ENCODE peak calls at places on chromosomes 4 and X, in five cellular contexts. One of them, this sample, is unnamed.
A peak's percentile ranks its signal among the peaks of the same experiment; 100 is the strongest.

GRCh38 chr4:8171941-8172924 is 13.6 kb upstream of the ABLIM2 start:
- DNase-seq in GM23248: no peak
- DNase-seq in A673: no peak
- DNase-seq in fibroblast of lung: no peak
- DNase-seq in endothelial cell of umbilical vein: no peak
- DNase-seq in this sample: no peak

GRCh38 chrX:67654301-67654700 is 110.5 kb downstream of the AR start:
- DNase-seq in fibroblast of lung: no peak
- DNase-seq in A673: no peak
- DNase-seq in endothelial cell of umbilical vein: no peak
- DNase-seq in GM23248: no peak
- DNase-seq in this sample: no peak

GRCh38 chr4:10971800-10972398 is 287.3 kb upstream of the CLNK start:
- DNase-seq in GM23248: no peak
- DNase-seq in A673: no peak
- DNase-seq in fibroblast of lung: no peak
- DNase-seq in endothelial cell of umbilical vein: no peak
- DNase-seq in this sample: no peak

GRCh38 chr4:84146300-84146942 is 352.7 kb downstream of the NKX6-1 start:
- DNase-seq in endothelial cell of umbilical vein: no peak
- DNase-seq in GM23248: no peak
- DNase-seq in fibroblast of lung: no peak
- DNase-seq in A673: no peak
- DNase-seq in this sample: no peak

GRCh38 chr4:14871676-14872430 is 130.4 kb upstream of the CPEB2 start:
- DNase-seq in endothelial cell of umbilical vein: peak; percentile 6
- DNase-seq in fibroblast of lung: no peak
- DNase-seq in GM23248: peak; percentile 16
- DNase-seq in A673: no peak
- DNase-seq in this sample: peak; percentile 10

GRCh38 chrX:103276581-103277002 is at the start of gene TCEAL5:
- DNase-seq in fibroblast of lung: no peak
- DNase-seq in A673: no peak
- DNase-seq in endothelial cell of umbilical vein: no peak
- DNase-seq in GM23248: no peak
- DNase-seq in this sample: no peak

GRCh38 chr4:2461246-2461960 is 7.5 kb upstream of the RNF4 start:
- DNase-seq in endothelial cell of umbilical vein: no peak
- DNase-seq in A673: no peak
- DNase-seq in fibroblast of lung: no peak
- DNase-seq in GM23248: no peak
- DNase-seq in this sample: no peak

GRCh38 chrX:154730271-154730883 is 20.5 kb downstream of the GAB3 start:
- DNase-seq in fibroblast of lung: peak; percentile 81
- DNase-seq in A673: peak; percentile 18
- DNase-seq in endothelial cell of umbilical vein: peak; percentile 82
- DNase-seq in GM23248: peak; percentile 72
- DNase-seq in this sample: no peak

GRCh38 chr4:38077791-38078489 is 117.7 kb downstream of the PTTG2 start:
- DNase-seq in fibroblast of lung: no peak
- DNase-seq in A673: no peak
- DNase-seq in GM23248: no peak
- DNase-seq in endothelial cell of umbilical vein: no peak
- DNase-seq in this sample: no peak

GRCh38 chr4:35151816-35152572 is 1092.3 kb downstream of the ARAP2 start:
- DNase-seq in GM23248: no peak
- DNase-seq in fibroblast of lung: no peak
- DNase-seq in A673: peak; percentile 3
- DNase-seq in endothelial cell of umbilical vein: no peak
- DNase-seq in this sample: no peak

GRCh38 chrX:78652971-78653822 is 5.9 kb downstream of the RTL3 start:
- DNase-seq in endothelial cell of umbilical vein: peak; percentile 77
- DNase-seq in A673: peak; percentile 25
- DNase-seq in fibroblast of lung: peak; percentile 92
- DNase-seq in GM23248: peak; percentile 78
- DNase-seq in this sample: peak; percentile 68

GRCh38 chr4:141912831-141913230 is 276.4 kb downstream of the IL15 start:
- DNase-seq in GM23248: no peak
- DNase-seq in fibroblast of lung: no peak
- DNase-seq in endothelial cell of umbilical vein: peak; percentile 97
- DNase-seq in A673: peak; percentile 18
- DNase-seq in this sample: no peak

GRCh38 chr4:65645185-65645584 is 25.1 kb downstream of the EPHA5 start:
- DNase-seq in A673: no peak
- DNase-seq in fibroblast of lung: peak; percentile 75
- DNase-seq in endothelial cell of umbilical vein: no peak
- DNase-seq in GM23248: no peak
- DNase-seq in this sample: no peak

GRCh38 chr4:27921236-27921635 is 1060.6 kb downstream of the STIM2 start:
- DNase-seq in fibroblast of lung: peak; percentile 1
- DNase-seq in GM23248: peak; percentile 2
- DNase-seq in A673: no peak
- DNase-seq in endothelial cell of umbilical vein: no peak
- DNase-seq in this sample: no peak

GRCh38 chr4:139840773-139841172 is 175.2 kb downstream of the MGST2 start:
- DNase-seq in fibroblast of lung: no peak
- DNase-seq in GM23248: no peak
- DNase-seq in A673: no peak
- DNase-seq in endothelial cell of umbilical vein: no peak
- DNase-seq in this sample: no peak

GRCh38 chr4:139841464-139842195 is 176.0 kb downstream of the MGST2 start:
- DNase-seq in fibroblast of lung: no peak
- DNase-seq in endothelial cell of umbilical vein: no peak
- DNase-seq in A673: no peak
- DNase-seq in GM23248: no peak
- DNase-seq in this sample: no peak

GRCh38 chr4:139838811-139839210 is 173.2 kb downstream of the MGST2 start:
- DNase-seq in endothelial cell of umbilical vein: no peak
- DNase-seq in fibroblast of lung: peak; percentile 27
- DNase-seq in GM23248: no peak
- DNase-seq in A673: no peak
- DNase-seq in this sample: no peak

GRCh38 chr4:139843643-139844042 is 178.0 kb downstream of the MGST2 start:
- DNase-seq in A673: no peak
- DNase-seq in fibroblast of lung: no peak
- DNase-seq in endothelial cell of umbilical vein: no peak
- DNase-seq in GM23248: no peak
- DNase-seq in this sample: no peak

GRCh38 chr4:139839664-139840063 is 174.0 kb downstream of the MGST2 start:
- DNase-seq in A673: no peak
- DNase-seq in endothelial cell of umbilical vein: no peak
- DNase-seq in fibroblast of lung: no peak
- DNase-seq in GM23248: no peak
- DNase-seq in this sample: no peak
- H3K4me1 ChIP-seq in A673: peaks cover 3% of the 10 kb centered on the region
- H3K4me1 ChIP-seq in endothelial cell of umbilical vein: peaks cover 11% of the 10 kb centered on the region
- H3K4me1 ChIP-seq in fibroblast of lung: no peaks in the 10 kb centered on the region
- H3K4me1 ChIP-seq in GM23248: no peaks in the 10 kb centered on the region
- H3K4me1 ChIP-seq in this sample: peaks cover 7% of the 10 kb centered on the region

DNA sequence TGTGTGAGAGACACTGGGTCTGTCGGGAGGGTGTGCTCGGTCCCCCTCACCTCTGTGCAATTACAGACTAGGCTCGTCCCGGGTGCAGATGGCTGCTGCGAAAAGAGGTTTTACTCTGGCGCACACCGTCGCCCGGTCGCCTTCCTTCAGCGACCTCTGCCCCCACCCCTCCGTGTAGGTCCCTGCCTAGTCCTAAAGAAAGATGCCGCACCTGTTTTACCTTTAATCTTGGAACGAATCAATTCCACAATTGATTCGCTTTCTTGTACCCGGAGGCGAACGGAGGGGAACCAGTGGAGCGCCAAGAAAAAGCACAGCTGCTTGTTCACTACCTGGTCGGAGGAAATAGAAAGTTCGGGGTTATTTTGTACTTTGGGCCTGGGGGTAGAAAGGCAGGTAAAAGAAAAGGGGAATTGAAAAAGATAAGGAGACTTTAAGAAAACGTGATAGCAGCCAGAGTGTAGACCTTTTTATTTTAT is 1.2 kb downstream of the NPNT start:
- DNase-seq in A673: no peak
- DNase-seq in fibroblast of lung: no peak
- DNase-seq in GM23248: no peak
- DNase-seq in endothelial cell of umbilical vein: no peak
- DNase-seq in this sample: no peak
- TF ChIP-seq EZH2 in A673: peak; percentile 73
- TF ChIP-seq EZH2 in fibroblast of lung: peak; percentile 58
- TF ChIP-seq EZH2 in GM23248: no peak
- TF ChIP-seq EZH2 in endothelial cell of umbilical vein: peak; percentile 15
- TF ChIP-seq EZH2 in this sample: no peak

GRCh38 chrX:143683486-143683885 is 37.1 kb downstream of the SPANXN2 start:
- DNase-seq in A673: no peak
- DNase-seq in fibroblast of lung: no peak
- DNase-seq in endothelial cell of umbilical vein: no peak
- DNase-seq in GM23248: no peak
- DNase-seq in this sample: no peak
- H3K27ac ChIP-seq in A673: no peak overlapping the region
- H3K27ac ChIP-seq in fibroblast of lung: no peak overlapping the region
- H3K27ac ChIP-seq in endothelial cell of umbilical vein: no peak overlapping the region
- H3K27ac ChIP-seq in GM23248: no peak overlapping the region
- H3K27ac ChIP-seq in this sample: no peak overlapping the region

GRCh38 chr4:169229571-169230028 is 41.2 kb downstream of the SH3RF1 start:
- DNase-seq in A673: peak; percentile 56
- DNase-seq in GM23248: peak; percentile 95
- DNase-seq in fibroblast of lung: peak; percentile 98
- DNase-seq in endothelial cell of umbilical vein: peak; percentile 77
- DNase-seq in this sample: no peak

GRCh38 chr4:169225812-169226211 is 44.9 kb downstream of the SH3RF1 start:
- DNase-seq in fibroblast of lung: peak; percentile 79
- DNase-seq in A673: no peak
- DNase-seq in GM23248: peak; percentile 80
- DNase-seq in endothelial cell of umbilical vein: peak; percentile 69
- DNase-seq in this sample: no peak

GRCh38 chr4:169228076-169228475 is 42.7 kb downstream of the SH3RF1 start:
- DNase-seq in GM23248: no peak
- DNase-seq in fibroblast of lung: no peak
- DNase-seq in endothelial cell of umbilical vein: no peak
- DNase-seq in A673: no peak
- DNase-seq in this sample: no peak

GRCh38 chr4:169225058-169225751 is 45.6 kb downstream of the SH3RF1 start:
- DNase-seq in A673: peak; percentile 80
- DNase-seq in fibroblast of lung: peak; percentile 98
- DNase-seq in endothelial cell of umbilical vein: peak; percentile 87
- DNase-seq in GM23248: peak; percentile 96
- DNase-seq in this sample: no peak

GRCh38 chr4:169226565-169226964 is 44.2 kb downstream of the SH3RF1 start:
- DNase-seq in GM23248: no peak
- DNase-seq in fibroblast of lung: peak; percentile 58
- DNase-seq in A673: no peak
- DNase-seq in endothelial cell of umbilical vein: no peak
- DNase-seq in this sample: no peak
- H3K4me1 ChIP-seq in GM23248: peaks cover 64% of the 10 kb centered on the region
- H3K4me1 ChIP-seq in fibroblast of lung: peaks cover 16% of the 10 kb centered on the region
- H3K4me1 ChIP-seq in A673: peaks cover 16% of the 10 kb centered on the region
- H3K4me1 ChIP-seq in endothelial cell of umbilical vein: peaks cover 38% of the 10 kb centered on the region
- H3K4me1 ChIP-seq in this sample: no peaks in the 10 kb centered on the region

DNA sequence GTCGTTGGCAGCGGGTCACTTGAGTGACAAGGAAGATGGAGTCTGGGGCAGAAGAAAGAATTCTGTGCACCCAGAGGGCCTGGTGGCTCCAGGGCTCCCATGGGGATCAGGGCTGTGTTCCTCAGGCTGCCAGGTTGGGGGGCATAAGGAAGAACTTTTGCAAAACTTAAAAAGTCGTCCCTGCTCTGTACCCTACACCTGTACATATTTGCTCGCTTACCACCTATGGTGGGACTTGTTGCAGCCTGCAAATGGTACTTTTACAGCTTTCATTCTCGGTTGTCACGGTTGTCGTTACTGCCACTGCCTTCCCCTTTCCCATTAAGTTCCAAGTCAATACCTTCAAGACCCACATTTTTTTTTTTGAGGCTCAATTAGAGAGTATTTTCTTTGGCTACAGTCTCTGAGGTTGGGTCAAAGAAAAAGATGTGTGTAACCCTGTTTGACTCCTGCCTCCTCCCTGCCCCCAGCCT is 9.1 kb downstream of the ARX start:
- DNase-seq in A673: no peak
- DNase-seq in endothelial cell of umbilical vein: no peak
- DNase-seq in GM23248: no peak
- DNase-seq in fibroblast of lung: no peak
- DNase-seq in this sample: no peak
- TF ChIP-seq EZH2 in A673: no peak
- TF ChIP-seq EZH2 in endothelial cell of umbilical vein: no peak
- TF ChIP-seq EZH2 in GM23248: no peak
- TF ChIP-seq EZH2 in fibroblast of lung: no peak
- TF ChIP-seq EZH2 in this sample: no peak

This sample was measured in DND-41.